ENCODE peak calls at places on chromosome 21, in five cellular contexts. C, M, Q, H and W are unnamed samples.

GRCh38 chr21:10430007-10430406 is 91.4 kb upstream of the TPTE start:
- DNase-seq in C (no peak), M (no peak), Q (no peak), H (no peak), W (no peak)

GRCh38 chr21:14273736-14274538 is 58.0 kb downstream of the RBM11 start:
- DNase-seq in C (no peak), M (peak), Q (peak), H (peak), W (no peak)

GRCh38 chr21:17514124-17514481 is 1.3 kb downstream of the CXADR start:
- DNase-seq in C (peak), M (peak), Q (peak), H (no peak), W (no peak)

GRCh38 chr21:44090332-44090731 is 16.9 kb upstream of the PWP2 start:
- DNase-seq in C (no peak), M (no peak), Q (no peak), H (no peak), W (no peak)

GRCh38 chr21:41678944-41679343 is 87.9 kb downstream of the RIPK4 start:
- DNase-seq in C (peak), M (peak), Q (peak), H (peak), W (peak)

GRCh38 chr21:29149771-29150425 is 19.5 kb downstream of the MAP3K7CL start:
- DNase-seq in C (peak), M (no peak), Q (no peak), H (no peak), W (no peak)

GRCh38 chr21:29904359-29905282 is 35.2 kb downstream of the GRIK1 start:
- DNase-seq in C (peak), M (peak), Q (no peak), H (no peak), W (peak)

GRCh38 chr21:42143111-42143510 is 72.0 kb downstream of the UMODL1 start:
- DNase-seq in C (no peak), M (no peak), Q (no peak), H (no peak), W (no peak)

GRCh38 chr21:45922648-45923047 is 58.9 kb upstream of the COL6A1 start:
- DNase-seq in C (no peak), M (no peak), Q (no peak), H (no peak), W (no peak)

GRCh38 chr21:46599251-46599572 is 5.7 kb downstream of the S100B start:
- DNase-seq in C (peak), M (peak), Q (peak), H (peak), W (no peak)

GRCh38 chr21:46048926-46049889 is 48.7 kb upstream of the COL6A2 start:
- DNase-seq in C (peak), M (peak), Q (peak), H (peak), W (peak)

GRCh38 chr21:28220670-28221069 is 772.0 kb downstream of the LTN1 start:
- DNase-seq in C (no peak), M (no peak), Q (no peak), H (no peak), W (no peak)

GRCh38 chr21:44959376-44960091 is 19.7 kb downstream of the SLX9 start:
- DNase-seq in C (no peak), M (no peak), Q (no peak), H (no peak), W (no peak)

GRCh38 chr21:43820466-43820865 is 31.1 kb downstream of the RRP1 start:
- DNase-seq in C (no peak), M (no peak), Q (no peak), H (no peak), W (no peak)

GRCh38 chr21:45050361-45050785 is 24.0 kb upstream of the ADARB1 start:
- DNase-seq in C (peak), M (no peak), Q (peak), H (no peak), W (no peak)

DNA sequence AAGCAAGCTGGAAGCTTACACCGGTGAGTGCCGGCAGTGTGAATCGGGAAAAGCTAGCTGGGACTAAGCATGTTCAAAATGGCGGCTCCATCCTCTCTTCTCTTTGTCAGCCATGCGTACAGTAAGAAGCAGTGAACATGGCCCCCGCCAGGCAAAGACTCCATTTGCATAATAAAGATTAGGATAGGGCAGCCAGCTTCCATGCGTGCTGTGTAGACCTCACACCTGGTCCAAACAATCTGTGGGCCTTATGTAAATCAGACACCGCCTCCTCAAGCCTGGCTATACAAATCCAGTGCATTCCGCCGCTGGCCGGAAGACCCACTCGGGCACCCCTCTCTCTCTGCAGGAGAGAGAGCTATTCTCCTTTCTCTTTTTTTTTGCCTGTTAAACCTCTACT is 150.3 kb downstream of the TIAM1 start:
- DNase-seq in C (no peak), M (peak), Q (no peak), H (no peak), W (no peak)
- H3K27ac ChIP-seq in C (no peak), M (peak), Q (no peak), H (no peak), W (no peak)

GRCh38 chr21:38506606-38507331 is 8.5 kb upstream of the ERG start:
- DNase-seq in C (no peak), M (peak), Q (no peak), H (no peak), W (no peak)
- H3K27ac ChIP-seq in C (no peak), M (no peak), Q (no peak), H (no peak), W (no peak)

DNA sequence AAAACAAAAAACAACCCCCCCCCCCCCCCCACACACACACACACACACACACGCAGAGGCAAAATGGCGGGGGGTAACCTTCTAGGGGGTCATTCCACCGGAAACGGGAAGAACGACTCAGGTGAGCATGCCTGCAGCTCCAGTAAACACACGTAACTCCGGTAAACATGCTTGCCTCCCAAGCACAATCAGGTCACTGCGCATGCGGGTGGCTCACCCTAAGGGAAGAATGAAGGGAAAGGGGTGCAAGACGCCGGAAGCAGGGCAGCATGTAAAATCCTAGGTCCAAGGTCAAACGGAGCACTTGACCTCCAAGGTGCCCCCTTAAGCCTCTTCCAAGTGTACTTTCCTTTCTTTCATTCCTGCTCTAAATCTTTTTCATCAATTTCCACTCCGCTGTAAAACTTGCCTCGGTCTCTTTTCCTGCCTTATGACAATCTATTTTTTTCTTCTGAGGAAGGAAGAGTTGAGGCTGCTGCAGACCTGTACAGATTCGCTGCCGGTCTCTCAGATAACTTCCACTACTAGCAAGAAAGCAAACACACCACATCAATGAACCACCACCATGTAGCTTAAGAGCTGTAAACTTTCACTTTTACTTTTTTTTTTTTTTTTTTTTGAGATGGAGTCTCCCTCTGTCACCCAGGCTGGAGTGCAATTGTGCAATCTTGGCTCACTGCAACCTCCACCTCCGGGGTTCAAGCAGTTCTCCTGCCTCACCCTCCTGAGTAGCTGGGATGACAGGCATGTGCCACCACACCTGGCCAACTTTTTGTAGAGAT is 21.0 kb upstream of the CBR3 start:
- DNase-seq in C (no peak), M (no peak), Q (no peak), H (no peak), W (no peak)
- H3K27ac ChIP-seq in C (no peak), M (no peak), Q (no peak), H (no peak), W (peak)

DNA sequence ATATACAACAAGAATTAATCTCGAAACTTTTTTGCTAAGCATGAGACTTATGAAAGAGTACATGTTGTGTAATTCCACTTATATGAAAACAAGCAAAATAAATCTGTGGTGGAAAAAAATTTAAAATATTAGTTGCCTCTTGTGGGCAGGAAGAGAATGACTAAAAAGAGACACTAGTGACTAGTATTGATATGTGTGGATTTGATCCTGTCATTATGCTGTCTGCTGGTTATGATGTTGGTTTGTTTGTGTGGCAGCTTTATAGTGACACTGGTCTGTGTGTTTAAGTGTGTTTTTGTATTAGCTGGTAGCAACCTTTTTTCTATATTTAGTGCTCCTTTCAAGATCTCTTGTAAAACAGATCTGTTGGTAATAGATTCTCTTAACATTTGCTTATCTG is 267.8 kb upstream of the NRIP1 start:
- DNase-seq in C (no peak), M (no peak), Q (no peak), H (no peak), W (no peak)
- H3K27ac ChIP-seq in C (no peak), M (no peak), Q (no peak), H (no peak), W (no peak)

GRCh38 chr21:38474796-38475195 is 23.5 kb downstream of the ERG start:
- DNase-seq in C (no peak), M (no peak), Q (no peak), H (no peak), W (no peak)
- H3K27ac ChIP-seq in C (no peak), M (no peak), Q (no peak), H (peak), W (no peak)

GRCh38 chr21:34812510-34813265 is 143.9 kb downstream of the CLIC6 start:
- DNase-seq in C (peak), M (no peak), Q (peak), H (no peak), W (peak)

GRCh38 chr21:34811368-34811767 is 142.6 kb downstream of the CLIC6 start:
- DNase-seq in C (no peak), M (no peak), Q (no peak), H (no peak), W (no peak)

GRCh38 chr21:34810786-34811185 is 142.0 kb downstream of the CLIC6 start:
- DNase-seq in C (no peak), M (no peak), Q (no peak), H (no peak), W (no peak)

GRCh38 chr21:34814529-34814951 is 145.7 kb downstream of the CLIC6 start:
- DNase-seq in C (no peak), M (no peak), Q (no peak), H (no peak), W (no peak)

DNA sequence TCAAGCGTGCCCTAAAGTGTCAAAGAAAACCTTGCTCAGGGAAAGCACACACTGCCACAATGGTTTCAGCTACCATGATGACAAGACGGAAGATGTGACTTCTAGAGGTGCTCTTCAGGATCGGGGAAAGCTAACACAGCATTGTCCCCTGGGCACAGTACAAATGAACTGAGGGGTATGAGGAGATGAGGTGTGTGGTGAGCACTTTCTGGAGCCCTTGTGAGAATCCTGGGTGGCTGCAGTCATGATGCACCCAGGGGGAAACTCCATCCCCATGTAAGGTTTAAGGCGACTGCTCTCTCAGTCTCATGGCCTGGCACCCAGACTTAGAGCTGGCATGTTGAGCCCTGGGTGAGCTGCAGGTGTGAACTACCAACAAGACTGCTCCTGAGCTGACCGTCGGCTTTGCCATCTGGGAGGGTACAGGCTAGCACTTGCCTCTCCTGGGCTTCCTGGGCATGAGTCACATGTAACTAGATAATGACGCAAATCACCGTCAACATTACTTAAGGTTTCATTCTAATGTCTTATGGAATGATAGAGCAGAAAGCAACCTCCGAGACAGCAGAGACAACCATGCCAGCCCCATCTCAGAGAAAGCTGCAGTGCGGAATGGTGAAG is 144.6 kb downstream of the CLIC6 start:
- DNase-seq in C (peak), M (no peak), Q (no peak), H (no peak), W (peak)
- H3K27ac ChIP-seq in C (peak), M (no peak), Q (peak), H (no peak), W (peak)

GRCh38 chr21:33212159-33212851 is 17.4 kb upstream of the IFNAR2 start:
- DNase-seq in C (peak), M (no peak), Q (peak), H (no peak), W (peak)

GRCh38 chr21:33208534-33208933 is 21.2 kb upstream of the IFNAR2 start:
- DNase-seq in C (no peak), M (no peak), Q (no peak), H (no peak), W (no peak)

GRCh38 chr21:33214056-33214455 is 15.7 kb upstream of the IFNAR2 start:
- DNase-seq in C (no peak), M (no peak), Q (no peak), H (no peak), W (no peak)

GRCh38 chr21:33211305-33211704 is 18.4 kb upstream of the IFNAR2 start:
- DNase-seq in C (no peak), M (no peak), Q (no peak), H (no peak), W (no peak)

DNA sequence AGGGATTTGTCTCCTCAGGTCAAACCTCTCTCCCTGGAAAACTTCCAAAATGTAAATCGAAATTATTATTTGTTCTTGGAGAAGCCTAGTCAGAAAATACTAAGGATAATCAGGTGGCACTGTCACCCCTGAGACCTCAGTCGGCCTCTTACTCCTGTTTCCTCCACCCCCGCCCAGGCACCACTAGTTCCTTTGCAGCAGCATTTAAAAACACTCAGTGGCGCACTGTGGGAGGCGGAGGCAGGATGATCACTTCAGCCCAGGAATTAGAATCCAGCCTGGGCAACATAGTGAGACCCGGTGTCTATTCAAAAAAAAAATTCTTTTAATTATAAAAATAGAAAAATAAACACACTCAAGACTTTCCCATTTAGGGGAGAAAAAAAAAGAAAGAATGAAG is 18.0 kb upstream of the IFNAR2 start:
- DNase-seq in C (no peak), M (no peak), Q (no peak), H (no peak), W (no peak)
- H3K27ac ChIP-seq in C (no peak), M (no peak), Q (peak), H (peak), W (peak)